ENCODE peak calls at places on chromosomes 5 and 9, in four cellular contexts. I is A549, G is WERI-Rb-1, K is upper lobe of right lung. E is an unnamed sample.
A peak's percentile ranks its signal among the peaks of the same experiment; 100 is the strongest.

GRCh38 chr9:534886-535285 is 306.6 kb upstream of the DMRT1 start:
- DNase-seq in I (no peak), G (no peak), K (no peak), E (no peak)

GRCh38 chr9:107744873-107745272 is 255.3 kb upstream of the KLF4 start:
- DNase-seq in I (no peak), G (no peak), K (no peak), E (no peak)

GRCh38 chr9:130835441-130836298 is 616 bp downstream of the ABL1 start:
- DNase-seq in I (peak; percentile 45), G (peak; percentile 71), K (peak; percentile 73), E (no peak)

GRCh38 chr5:88948746-88949600 is 66.0 kb upstream of the MEF2C start:
- DNase-seq in I (no peak), G (no peak), K (no peak), E (no peak)

GRCh38 chr5:40223884-40224402 is 455.8 kb upstream of the PTGER4 start:
- DNase-seq in I (no peak), G (no peak), K (no peak), E (peak; percentile 68)

GRCh38 chr5:41157272-41157671 is 56.1 kb downstream of the C6 start:
- DNase-seq in I (no peak), G (no peak), K (no peak), E (no peak)

GRCh38 chr5:60339691-60340191 is 360.2 kb downstream of the DEPDC1B start:
- DNase-seq in I (no peak), G (no peak), K (no peak), E (no peak)

GRCh38 chr5:40991168-40991980 is 79.8 kb downstream of the MROH2B start:
- DNase-seq in I (no peak), G (no peak), K (no peak), E (no peak)

GRCh38 chr5:103452666-103453065 is 109.9 kb downstream of the NUDT12 start:
- DNase-seq in I (no peak), G (no peak), K (no peak), E (peak; percentile 57)

GRCh38 chr5:43652537-43653302 is 49.7 kb downstream of the NNT start:
- DNase-seq in I (no peak), G (no peak), K (no peak), E (no peak)

GRCh38 chr9:10525972-10526371 is 86.8 kb downstream of the PTPRD start:
- DNase-seq in I (no peak), G (no peak), K (no peak), E (no peak)

GRCh38 chr9:129885018-129885669 is 49.9 kb downstream of the USP20 start:
- DNase-seq in I (no peak), G (peak; percentile 77), K (peak; percentile 76), E (no peak)

GRCh38 chr5:5419291-5420210 is 2.9 kb upstream of the ICE1 start:
- DNase-seq in I (peak; percentile 65), G (peak; percentile 17), K (no peak), E (no peak)

GRCh38 chr9:125841444-125841843 is 94.3 kb downstream of the PBX3 start:
- DNase-seq in I (no peak), G (no peak), K (no peak), E (no peak)

GRCh38 chr9:132769895-132770774 is 99.9 kb downstream of the GTF3C4 start:
- DNase-seq in I (peak; percentile 44), G (no peak), K (peak; percentile 87), E (peak; percentile 52)

GRCh38 chr5:137582218-137582617 is 83.1 kb upstream of the SPOCK1 start:
- DNase-seq in I (no peak), G (no peak), K (no peak), E (no peak)

GRCh38 chr9:97633859-97634485 is 351 bp downstream of the NCBP1 start:
- DNase-seq in I (peak; percentile 16), G (no peak), K (no peak), E (no peak)

GRCh38 chr9:129580211-129580915 is 40.5 kb downstream of the C9orf50 start:
- DNase-seq in I (no peak), G (no peak), K (no peak), E (no peak)

GRCh38 chr9:110626109-110626829 is 42.3 kb upstream of the MUSK start:
- DNase-seq in I (no peak), G (no peak), K (no peak), E (peak; percentile 85)

GRCh38 chr5:79756102-79756501 is 66.5 kb downstream of the CMYA5 start:
- DNase-seq in I (no peak), G (no peak), K (no peak), E (no peak)

GRCh38 chr5:97065475-97065874 is 76.9 kb downstream of the LIX1 start:
- DNase-seq in I (no peak), G (no peak), K (no peak), E (no peak)

GRCh38 chr9:5559659-5560058 is 49.3 kb downstream of the PDCD1LG2 start:
- DNase-seq in I (no peak), G (no peak), K (no peak), E (no peak)

GRCh38 chr5:115460476-115460875 is 84.1 kb downstream of the FEM1C start:
- DNase-seq in I (peak; percentile 27), G (no peak), K (peak; percentile 93), E (peak; percentile 60)

GRCh38 chr9:124203818-124204217 is 53.9 kb upstream of the NEK6 start:
- DNase-seq in I (no peak), G (no peak), K (peak; percentile 22), E (no peak)

GRCh38 chr9:131298341-131298740 is 8.8 kb downstream of the PLPP7 start:
- DNase-seq in I (no peak), G (no peak), K (no peak), E (no peak)

GRCh38 chr9:113245894-113246293 is 24.6 kb downstream of the SLC31A1 start:
- DNase-seq in I (no peak), G (no peak), K (no peak), E (no peak)

GRCh38 chr5:128123936-128124335 is 40.4 kb downstream of the SLC12A2 start:
- DNase-seq in I (no peak), G (no peak), K (no peak), E (no peak)

GRCh38 chr9:2230362-2230761 is 215.2 kb downstream of the SMARCA2 start:
- DNase-seq in I (no peak), G (no peak), K (no peak), E (no peak)

GRCh38 chr5:157252741-157253465 is 13.0 kb upstream of the CYFIP2 start:
- DNase-seq in I (no peak), G (no peak), K (no peak), E (peak; percentile 30)

GRCh38 chr5:859798-860296 is 9.1 kb upstream of the ZDHHC11 start:
- DNase-seq in I (no peak), G (no peak), K (no peak), E (no peak)

GRCh38 chr5:138366556-138367382 is 14.3 kb downstream of the KDM3B start:
- DNase-seq in I (no peak), G (no peak), K (no peak), E (no peak)

GRCh38 chr9:133677126-133678010 is 41.2 kb downstream of the DBH start:
- DNase-seq in I (no peak), G (no peak), K (no peak), E (no peak)

GRCh38 chr9:134662143-134662876 is 20.7 kb downstream of the COL5A1 start:
- DNase-seq in I (no peak), G (no peak), K (peak; percentile 67), E (peak; percentile 74)

GRCh38 chr5:154863291-154864080 is 5.1 kb downstream of the CNOT8 start:
- DNase-seq in I (no peak), G (no peak), K (no peak), E (no peak)

GRCh38 chr5:76717222-76718083 is 1.5 kb downstream of the F2R start:
- DNase-seq in I (no peak), G (no peak), K (no peak), E (no peak)

GRCh38 chr9:12776775-12777055 is 1.9 kb downstream of the LURAP1L start:
- DNase-seq in I (no peak), G (no peak), K (no peak), E (no peak)
- H3K4me3 ChIP-seq in I (peak overlapping the region; percentile 67), G (peak overlapping the region; percentile 89), K (peak overlapping the region; percentile 64), E (peak overlapping the region; percentile 43)

GRCh38 chr5:90475436-90475980 is 844 bp downstream of the POLR3G start:
- DNase-seq in I (no peak), G (no peak), K (no peak), E (no peak)

GRCh38 chr5:90474235-90475107 is at the start of the genes MBLAC2 and POLR3G:
- DNase-seq in I (peak; percentile 80), G (peak; percentile 97), K (peak; percentile 97), E (peak; percentile 93)

GRCh38 chr5:90477073-90477472 is 2.4 kb downstream of the POLR3G start:
- DNase-seq in I (no peak), G (no peak), K (no peak), E (no peak)

GRCh38 chr5:90472783-90473182 is 1.8 kb downstream of the MBLAC2 start:
- DNase-seq in I (no peak), G (no peak), K (no peak), E (no peak)

DNA sequence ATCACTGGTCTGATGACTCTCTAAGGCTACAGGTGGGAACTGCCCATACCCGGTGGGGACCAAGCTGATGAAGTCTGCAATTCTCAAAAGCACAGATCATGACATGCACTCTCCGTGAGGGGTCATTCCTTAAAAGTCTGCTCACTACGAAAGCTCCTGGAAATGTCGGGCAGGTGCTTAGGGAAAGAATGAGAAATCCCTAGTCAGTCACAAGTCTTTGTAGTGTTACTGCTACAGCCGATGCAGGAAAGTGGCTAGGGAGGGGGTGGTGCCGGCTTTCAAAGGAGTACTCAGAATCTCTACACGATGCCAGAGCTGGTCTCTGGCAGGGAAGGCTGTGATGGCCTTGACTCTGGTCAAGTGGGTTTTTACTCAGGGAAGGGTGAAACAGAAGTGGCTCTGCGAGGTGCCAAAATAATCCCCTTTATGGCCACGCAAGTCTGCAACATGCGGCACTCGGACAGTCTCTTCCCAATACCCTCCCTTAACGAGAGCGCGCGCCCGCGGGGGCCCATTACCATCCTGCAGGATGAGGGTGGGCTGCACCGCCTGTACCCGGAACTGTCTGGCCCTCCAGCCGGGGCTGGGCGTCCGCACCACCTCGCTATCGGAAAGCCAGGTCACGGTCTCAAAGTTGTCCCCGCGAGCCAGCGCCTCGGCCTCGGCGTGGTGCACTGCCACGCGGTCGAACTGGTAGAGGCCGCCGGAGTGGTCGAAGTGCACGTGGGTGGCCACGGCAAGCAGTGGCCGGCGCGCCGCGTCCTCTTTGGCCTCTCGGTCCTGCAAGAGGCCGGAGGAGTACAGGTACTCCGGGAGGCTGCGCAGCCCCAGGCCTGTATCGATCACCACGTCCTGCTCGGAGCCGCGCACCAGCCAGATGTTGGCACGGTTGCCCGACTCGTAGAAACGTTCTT is 993 bp downstream of the MBLAC2 start:
- DNase-seq in I (peak; percentile 14), G (peak; percentile 30), K (peak; percentile 81), E (peak; percentile 47)
- H3K27ac ChIP-seq in I (peak overlapping the region; percentile 92), G (peak overlapping the region; percentile 84), K (peak overlapping the region; percentile 86), E (no peak overlapping the region)

GRCh38 chr5:75337366-75338021 is 474 bp downstream of the HMGCR start:
- DNase-seq in I (no peak), G (peak; percentile 30), K (peak; percentile 80), E (peak; percentile 51)
- H3K4me3 ChIP-seq in I (peak overlapping the region; percentile 84), G (peak overlapping the region; percentile 94), K (peak overlapping the region; percentile 70), E (peak overlapping the region; percentile 83)

GRCh38 chr5:120297621-120298020 is 166.5 kb upstream of the PRR16 start:
- DNase-seq in I (no peak), G (no peak), K (no peak), E (no peak)
- H3K27ac ChIP-seq in I (no peak overlapping the region), G (no peak overlapping the region), K (no peak overlapping the region), E (no peak overlapping the region)

DNA sequence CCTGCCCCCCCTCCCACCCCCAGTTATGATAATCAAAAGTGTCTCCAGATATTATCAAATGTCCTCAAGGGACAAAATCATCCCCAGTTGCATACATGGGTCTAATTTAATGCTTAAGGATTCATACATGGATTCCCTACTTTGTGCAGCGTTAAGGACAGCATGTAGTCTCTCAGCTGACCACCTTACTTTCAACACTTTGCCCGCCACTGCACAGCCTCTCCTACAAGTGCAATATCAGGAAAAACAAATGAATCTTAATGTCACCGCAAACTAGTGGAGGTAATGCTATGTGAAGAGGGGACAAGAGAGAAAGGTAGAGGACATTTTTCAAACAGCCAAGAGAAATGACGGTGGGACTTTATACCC is 78.6 kb downstream of the TLE1 start:
- DNase-seq in I (no peak), G (no peak), K (no peak), E (no peak)
- H3K4me3 ChIP-seq in I (no peak overlapping the region), G (no peak overlapping the region), K (no peak overlapping the region), E (no peak overlapping the region)

E was measured in SJSA1.